ENCODE peak calls at places on chromosomes 3 and 15, in six cellular contexts. C, K, V, X, A and N are unnamed samples.

GRCh38 chr3:62186967-62187366 is 186.4 kb downstream of the FEZF2 start:
- DNase-seq in C (peak), K (peak), V (no peak), X (no peak), A (no peak), N (no peak)

GRCh38 chr15:91947370-91947769 is 93.9 kb downstream of the SLCO3A1 start:
- DNase-seq in C (no peak), K (no peak), V (no peak), X (no peak), A (no peak), N (no peak)

GRCh38 chr3:59472541-59472940 is 422.7 kb upstream of the CFAP20DC start:
- DNase-seq in C (no peak), K (no peak), V (no peak), X (no peak), A (no peak), N (no peak)

GRCh38 chr3:73036694-73037368 is 24.6 kb upstream of the EBLN2 start:
- DNase-seq in C (no peak), K (no peak), V (no peak), X (no peak), A (no peak), N (no peak)

GRCh38 chr3:194045289-194045688 is 90.7 kb upstream of the HES1 start:
- DNase-seq in C (no peak), K (no peak), V (no peak), X (no peak), A (no peak), N (no peak)

GRCh38 chr3:133038731-133039398 is 674 bp downstream of the TMEM108 start:
- DNase-seq in C (peak), K (no peak), V (peak), X (no peak), A (peak), N (no peak)

GRCh38 chr3:134312873-134313838 is 61.1 kb downstream of the AMOTL2 start:
- DNase-seq in C (peak), K (no peak), V (peak), X (no peak), A (no peak), N (peak)

GRCh38 chr3:45597166-45597565 is 2.6 kb downstream of the LIMD1 start:
- DNase-seq in C (peak), K (no peak), V (no peak), X (no peak), A (peak), N (no peak)

GRCh38 chr3:169311366-169311765 is 352.1 kb downstream of the MECOM start:
- DNase-seq in C (peak), K (no peak), V (no peak), X (no peak), A (no peak), N (no peak)

GRCh38 chr3:178699810-178700209 is 163.6 kb downstream of the KCNMB2 start:
- DNase-seq in C (peak), K (no peak), V (no peak), X (no peak), A (peak), N (no peak)

GRCh38 chr15:25391971-25392733 is 46.7 kb downstream of the UBE3A start:
- DNase-seq in C (peak), K (no peak), V (no peak), X (no peak), A (peak), N (no peak)

GRCh38 chr15:69253156-69253555 is 45.6 kb upstream of the PAQR5 start:
- DNase-seq in C (peak), K (peak), V (no peak), X (no peak), A (peak), N (no peak)

GRCh38 chr3:105527949-105528348 is 161.2 kb downstream of the ALCAM start:
- DNase-seq in C (no peak), K (no peak), V (no peak), X (peak), A (no peak), N (no peak)

GRCh38 chr15:63943829-63944680 is 102.2 kb downstream of the DAPK2 start:
- DNase-seq in C (no peak), K (no peak), V (no peak), X (no peak), A (no peak), N (no peak)

GRCh38 chr3:150766742-150767141 is 3.8 kb upstream of the SIAH2 start:
- DNase-seq in C (no peak), K (no peak), V (no peak), X (no peak), A (no peak), N (no peak)

GRCh38 chr3:157026091-157026490 is 133.9 kb downstream of the CCNL1 start:
- DNase-seq in C (no peak), K (no peak), V (no peak), X (peak), A (no peak), N (no peak)

GRCh38 chr15:44082558-44083151 is 112.4 kb downstream of the FRMD5 start:
- DNase-seq in C (peak), K (no peak), V (no peak), X (no peak), A (no peak), N (no peak)

GRCh38 chr15:68730491-68731317 is 90.0 kb downstream of the ANP32A start:
- DNase-seq in C (peak), K (peak), V (peak), X (no peak), A (peak), N (no peak)

GRCh38 chr15:83323296-83323711 is 38.8 kb upstream of the BNC1 start:
- DNase-seq in C (peak), K (peak), V (no peak), X (peak), A (peak), N (no peak)

GRCh38 chr3:27729748-27730611 is 7.9 kb upstream of the EOMES start:
- DNase-seq in C (peak), K (no peak), V (no peak), X (no peak), A (no peak), N (no peak)

GRCh38 chr3:5479229-5479799 is 291.8 kb downstream of the EDEM1 start:
- DNase-seq in C (no peak), K (no peak), V (no peak), X (no peak), A (no peak), N (no peak)

GRCh38 chr3:84904819-84905555 is 53.8 kb upstream of the CADM2 start:
- DNase-seq in C (no peak), K (no peak), V (no peak), X (no peak), A (no peak), N (no peak)

GRCh38 chr3:132854856-132855535 is 132.8 kb upstream of the NPHP3 start:
- DNase-seq in C (no peak), K (no peak), V (no peak), X (no peak), A (no peak), N (no peak)

GRCh38 chr3:140375002-140375401 is 302.9 kb upstream of the TRIM42 start:
- DNase-seq in C (no peak), K (no peak), V (no peak), X (no peak), A (no peak), N (no peak)

GRCh38 chr15:99762288-99762687 is 29.1 kb upstream of the LYSMD4 start:
- DNase-seq in C (no peak), K (no peak), V (no peak), X (no peak), A (no peak), N (no peak)

GRCh38 chr3:144049374-144049773 is 77.8 kb downstream of the DIPK2A start:
- DNase-seq in C (no peak), K (no peak), V (no peak), X (no peak), A (no peak), N (no peak)

GRCh38 chr15:52462806-52463360 is 65.8 kb downstream of the MYO5A start:
- DNase-seq in C (no peak), K (no peak), V (no peak), X (no peak), A (no peak), N (no peak)

GRCh38 chr3:150599611-150600297 is 3.4 kb upstream of the SELENOT start:
- DNase-seq in C (peak), K (no peak), V (no peak), X (peak), A (peak), N (no peak)

DNA sequence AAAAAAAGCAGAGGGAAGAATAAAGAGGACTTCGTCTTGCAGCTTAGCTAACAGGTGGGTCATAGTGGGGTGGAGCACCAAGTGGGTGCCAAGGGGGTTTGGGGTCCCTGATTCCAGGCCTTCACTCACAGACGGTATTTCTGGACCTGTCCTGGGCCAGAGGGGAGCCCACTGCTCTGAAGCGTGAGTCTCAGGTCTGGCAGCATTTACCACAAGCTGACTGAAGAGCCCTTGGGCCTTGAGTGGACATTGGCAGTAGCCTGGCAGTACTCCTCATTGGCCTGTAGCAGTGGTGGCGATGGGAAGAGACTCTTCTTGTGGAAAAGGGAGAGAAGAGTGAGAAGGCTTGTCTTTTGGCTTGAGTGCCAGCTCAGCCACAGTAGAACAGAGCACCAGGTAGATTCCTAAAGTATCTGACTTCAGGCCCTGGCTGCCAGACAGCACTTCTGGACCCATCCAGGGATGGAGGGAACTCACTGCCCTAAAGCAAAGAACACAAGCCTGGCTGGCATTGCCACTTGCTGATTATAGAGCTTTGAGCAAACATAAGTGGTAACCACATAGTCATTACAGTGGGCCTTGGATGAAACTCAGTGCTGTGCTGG is 72.9 kb downstream of the GLDN start:
- DNase-seq in C (no peak), K (no peak), V (no peak), X (no peak), A (no peak), N (no peak)
- TF ChIP-seq CTCF in C (no peak), K (no peak), V (no peak), X (no peak), A (no peak), N (no peak)

GRCh38 chr3:24258727-24259600 is 235.7 kb downstream of the THRB start:
- DNase-seq in C (no peak), K (no peak), V (no peak), X (no peak), A (no peak), N (no peak)
- H3K4me3 ChIP-seq in C (no peak), K (no peak), V (no peak), X (no peak), A (no peak), N (peak)

DNA sequence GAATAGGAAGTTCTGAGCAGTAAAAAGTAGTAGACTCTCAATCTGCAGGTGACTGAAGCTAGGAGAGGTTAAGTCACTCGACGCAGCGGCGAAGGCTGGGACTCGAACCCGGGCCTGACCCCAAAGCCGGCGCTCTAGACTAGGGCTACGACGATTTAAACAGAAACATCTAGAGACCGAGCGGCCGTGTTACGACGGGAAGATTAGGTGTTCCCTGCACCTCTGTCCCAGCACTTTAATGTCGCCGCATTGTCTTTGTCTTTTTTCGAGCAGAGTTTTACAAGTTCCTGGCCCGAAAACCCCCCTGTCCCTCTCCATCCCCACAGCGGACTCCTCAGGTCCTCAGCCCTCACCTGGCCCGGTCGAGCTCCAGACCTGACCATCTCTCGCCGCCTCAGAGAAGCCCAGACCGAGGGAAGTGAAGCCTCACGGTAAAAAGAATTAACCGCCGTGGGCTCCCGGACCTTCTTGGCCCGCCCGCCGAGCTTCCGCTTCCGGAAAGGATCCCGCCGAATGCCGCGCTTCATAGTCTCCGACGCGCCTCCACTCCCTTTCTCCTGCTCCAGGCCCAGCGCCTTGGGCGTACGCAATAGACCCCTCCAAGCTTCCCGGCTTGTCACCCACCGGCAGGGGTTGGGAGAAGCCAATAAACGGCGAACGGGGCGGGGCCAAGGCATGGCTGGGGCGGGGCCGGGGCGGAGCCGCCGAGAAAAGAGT is at the start of gene CCDC14:
- DNase-seq in C (peak), K (peak), V (peak), X (peak), A (peak), N (peak)
- H3K27ac ChIP-seq in C (peak), K (peak), V (peak), X (peak), A (peak), N (peak)

GRCh38 chr15:66698971-66699370 is 3.1 kb upstream of the SMAD6 start:
- DNase-seq in C (no peak), K (no peak), V (no peak), X (no peak), A (no peak), N (no peak)

GRCh38 chr15:66700802-66701421 is 1.1 kb upstream of the SMAD6 start:
- DNase-seq in C (peak), K (peak), V (peak), X (peak), A (peak), N (peak)

GRCh38 chr15:66700412-66700801 is 1.6 kb upstream of the SMAD6 start:
- DNase-seq in C (no peak), K (no peak), V (no peak), X (no peak), A (no peak), N (no peak)

GRCh38 chr15:66696770-66697169 is 5.3 kb upstream of the SMAD6 start:
- DNase-seq in C (no peak), K (no peak), V (no peak), X (no peak), A (no peak), N (no peak)

DNA sequence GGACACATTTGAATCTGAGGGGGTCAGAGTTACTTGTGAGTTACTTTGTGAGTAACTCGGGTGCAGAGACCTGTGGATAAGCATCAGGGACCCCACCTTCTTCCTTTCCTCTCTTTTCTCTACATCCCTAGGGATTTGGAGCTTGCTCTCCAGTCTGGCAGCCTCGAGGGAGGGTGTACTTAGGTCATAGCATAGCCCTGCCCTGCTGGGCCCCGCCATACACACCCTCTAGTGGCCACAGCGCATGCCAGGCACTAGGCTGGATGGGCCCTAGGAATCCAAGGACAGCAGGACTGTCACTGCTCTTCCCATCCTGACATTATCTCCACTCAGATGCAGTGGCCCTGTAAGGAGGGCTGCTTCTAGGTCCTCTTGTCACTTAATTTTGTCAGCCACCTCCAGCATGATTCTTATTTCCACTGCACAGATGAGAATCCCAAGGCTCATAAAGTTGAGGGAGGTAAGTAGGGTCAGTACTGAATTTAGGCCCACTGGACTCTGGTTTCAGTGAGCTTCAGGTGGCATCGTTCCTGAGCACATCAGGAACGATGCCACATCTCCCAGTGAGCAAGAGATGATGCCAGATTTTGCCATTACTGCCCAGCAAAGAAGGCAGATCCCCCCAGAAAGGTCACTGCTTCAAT is 3.6 kb upstream of the SMAD6 start:
- DNase-seq in C (peak), K (peak), V (peak), X (no peak), A (peak), N (no peak)
- TF ChIP-seq CTCF in C (peak), K (peak), V (peak), X (peak), A (peak), N (peak)

DNA sequence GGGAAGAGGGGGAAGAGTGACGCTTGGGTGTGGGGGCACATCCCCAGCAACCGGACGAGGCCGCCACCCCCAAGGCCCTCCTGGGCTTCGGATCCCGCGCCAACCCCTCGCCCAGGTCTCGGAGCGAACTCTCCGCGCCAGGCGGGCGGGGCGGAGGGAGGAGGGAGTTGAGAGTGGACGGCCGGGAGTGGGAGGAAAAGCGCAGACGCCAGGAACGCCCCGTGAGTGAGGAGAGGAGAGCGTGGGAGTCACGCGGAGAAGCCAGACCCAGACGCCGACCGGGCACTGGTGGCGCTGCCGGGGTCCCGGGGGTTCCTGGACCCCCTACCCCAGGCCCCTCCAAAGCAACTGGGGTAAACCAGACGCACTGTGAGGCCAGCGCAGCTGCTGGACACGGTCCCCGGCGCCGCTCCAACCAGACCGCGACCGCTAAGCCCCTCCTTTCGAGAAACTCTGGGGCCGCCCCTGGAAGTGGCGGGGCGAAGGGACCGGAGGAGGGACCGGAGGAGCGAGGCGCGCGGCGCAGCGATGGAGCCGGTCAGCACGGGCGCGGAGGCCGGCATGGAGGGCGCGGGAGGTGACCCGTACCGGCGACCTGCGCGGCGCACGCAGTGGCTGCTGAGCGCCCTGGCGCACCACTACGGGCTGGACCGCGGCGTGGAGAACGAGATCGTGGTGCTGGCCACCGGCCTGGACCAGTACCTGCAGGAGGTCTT is at the start of gene EFCC1:
- DNase-seq in C (peak), K (no peak), V (peak), X (no peak), A (no peak), N (no peak)
- H3K4me3 ChIP-seq in C (peak), K (peak), V (peak), X (peak), A (peak), N (peak)

DNA sequence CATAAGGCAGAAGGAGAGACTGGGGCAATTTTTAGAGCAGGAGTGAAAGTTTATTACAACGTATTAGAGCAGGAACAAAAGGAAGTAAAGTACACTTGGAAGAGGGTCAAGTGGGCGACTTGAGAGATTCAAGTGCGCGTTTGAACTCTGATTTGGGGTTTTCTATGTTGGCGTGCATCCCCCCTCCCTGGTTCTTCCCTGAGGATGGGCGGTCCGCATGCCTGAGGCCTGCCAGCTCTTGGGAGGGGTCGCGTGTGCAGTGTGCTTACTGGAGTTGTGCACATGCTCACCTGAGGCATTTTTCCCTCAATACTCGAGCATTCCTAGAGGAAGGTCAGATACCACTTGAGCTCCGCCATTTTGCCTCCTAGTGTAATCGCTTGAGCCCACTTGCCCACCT is 10.4 kb upstream of the CHAC1 start:
- DNase-seq in C (no peak), K (no peak), V (peak), X (no peak), A (no peak), N (no peak)
- H3K27ac ChIP-seq in C (no peak), K (peak), V (peak), X (no peak), A (no peak), N (no peak)

GRCh38 chr15:89899303-89899946 is 5.6 kb upstream of the AP3S2 start:
- DNase-seq in C (no peak), K (no peak), V (no peak), X (no peak), A (no peak), N (no peak)

GRCh38 chr15:89898146-89898545 is 4.4 kb upstream of the AP3S2 start:
- DNase-seq in C (no peak), K (no peak), V (no peak), X (no peak), A (no peak), N (no peak)

GRCh38 chr15:89900849-89901248 is 7.1 kb upstream of the AP3S2 start:
- DNase-seq in C (no peak), K (no peak), V (no peak), X (no peak), A (no peak), N (no peak)

GRCh38 chr15:89899951-89900567 is 6.3 kb upstream of the AP3S2 start:
- DNase-seq in C (no peak), K (no peak), V (no peak), X (no peak), A (no peak), N (no peak)

DNA sequence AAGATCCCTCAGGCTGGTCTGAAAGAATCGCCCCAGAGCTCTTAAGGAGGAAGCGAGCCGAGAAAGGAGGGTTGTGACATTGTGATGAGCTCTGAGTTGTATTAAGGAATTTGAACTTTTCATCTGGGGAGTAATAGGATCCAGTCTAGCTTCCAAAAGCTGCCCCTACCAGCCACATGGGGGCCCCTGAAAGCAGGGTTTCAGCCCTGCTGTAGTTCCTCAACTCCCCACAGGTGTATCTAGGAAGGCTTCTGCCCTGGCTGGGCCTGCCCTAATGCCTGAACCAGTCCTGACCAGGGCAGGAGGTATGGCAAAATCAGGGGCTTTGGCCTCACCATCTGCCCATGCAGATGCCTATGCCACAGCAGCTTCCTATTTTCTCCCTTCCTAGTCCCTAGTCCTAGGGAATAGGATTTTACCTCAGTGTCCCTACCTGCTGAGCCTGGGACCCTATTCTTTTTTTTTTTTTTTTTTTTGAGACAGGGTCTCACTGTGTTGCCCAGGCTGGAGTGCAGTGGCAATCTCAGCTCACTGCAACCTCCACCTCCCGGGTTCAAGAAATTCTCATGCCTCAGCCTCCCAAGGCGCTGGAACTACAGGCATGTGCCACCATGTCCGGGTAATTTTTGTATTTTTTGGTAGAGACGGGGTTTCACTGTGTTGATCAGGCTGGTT is 5.0 kb upstream of the AP3S2 start:
- DNase-seq in C (peak), K (peak), V (no peak), X (peak), A (peak), N (no peak)
- TF ChIP-seq CTCF in C (peak), K (peak), V (peak), X (peak), A (peak), N (no peak)